ENCODE peak calls at places on chromosomes 16 and 17, in six cellular contexts. Q is choroid plexus epithelial cell, W is T-cell, Z is HS-5, P is mesenteric fat pad, J is esophagus squamous epithelium. D is an unnamed sample.

GRCh38 chr17:15744885-15745284 is 12.8 kb downstream of the TBC1D26 start:
- DNase-seq in P (no peak), Z (no peak), J (no peak), W (no peak), Q (peak; percentile 38), D (no peak)

GRCh38 chr17:38528101-38528500 is 77.7 kb downstream of the SRCIN1 start:
- DNase-seq in Q (no peak), P (no peak), W (no peak), J (no peak), Z (no peak), D (no peak)

GRCh38 chr17:14942511-14943185 is 322.5 kb downstream of the PMP22 start:
- DNase-seq in Z (peak; percentile 54), P (no peak), J (no peak), Q (peak; percentile 13), W (no peak), D (no peak)

GRCh38 chr17:77831497-77832179 is 126.9 kb upstream of the TNRC6C start:
- DNase-seq in J (no peak), Z (no peak), W (no peak), Q (peak; percentile 53), P (peak; percentile 72), D (no peak)

GRCh38 chr16:35711435-35711834 is 2252.0 kb downstream of the TP53TG3F start:
- DNase-seq in P (peak; percentile 33), Q (no peak), W (no peak), J (no peak), Z (no peak), D (no peak)

GRCh38 chr17:60091109-60091508 is 12.4 kb upstream of the HEATR6 start:
- DNase-seq in P (no peak), W (no peak), Z (no peak), J (no peak), Q (no peak), D (no peak)

GRCh38 chr17:71899317-71899716 is 221.5 kb upstream of the SOX9 start:
- DNase-seq in J (no peak), W (no peak), P (no peak), Z (peak; percentile 52), Q (no peak), D (no peak)

GRCh38 chr16:48611329-48612137 is 1.6 kb upstream of the N4BP1 start:
- DNase-seq in J (no peak), Q (no peak), P (no peak), Z (no peak), W (peak; percentile 90), D (no peak)

GRCh38 chr17:64480951-64481350 is 15.9 kb downstream of the POLG2 start:
- DNase-seq in J (no peak), Z (no peak), W (no peak), Q (no peak), P (no peak), D (no peak)

GRCh38 chr17:39791296-39791992 is 53.7 kb downstream of the GRB7 start:
- DNase-seq in W (no peak), Z (no peak), P (no peak), J (no peak), Q (no peak), D (no peak)

GRCh38 chr17:64326030-64326419 is 63.0 kb upstream of the TEX2 start:
- DNase-seq in P (no peak), J (no peak), Z (no peak), Q (no peak), W (no peak), D (no peak)

GRCh38 chr16:8852534-8852933 is 16.3 kb downstream of the CARHSP1 start:
- DNase-seq in Q (no peak), W (no peak), P (no peak), Z (no peak), J (no peak), D (no peak)

GRCh38 chr17:57924677-57925076 is 30.5 kb downstream of the CUEDC1 start:
- DNase-seq in Q (no peak), W (no peak), J (no peak), Z (no peak), P (no peak), D (no peak)

GRCh38 chr16:71412270-71413160 is 29.3 kb downstream of the TLE7 start:
- DNase-seq in W (peak; percentile 22), Q (peak; percentile 78), Z (peak; percentile 38), P (peak; percentile 41), J (no peak), D (peak; percentile 90)

GRCh38 chr16:9607512-9608230 is 516.2 kb downstream of the HAPSTR1 start:
- DNase-seq in W (no peak), Q (no peak), J (no peak), P (no peak), Z (no peak), D (no peak)

D was measured in Karpas-422.